ENCODE peak calls at places on chromosomes 4 and X, in four cellular contexts. One of them, this sample, is unnamed.

GRCh38 chr4:32094987-32095386 is 1374.8 kb downstream of the PCDH7 start:
- DNase-seq in stimulated activated CD8-positive, alpha-beta memory T cell treated with anti-CD3 and anti-CD28 coated beads, Interleukin-4, amount 100 ng/mL, for 48 hours: no peak
- DNase-seq in neural progenitor cell: no peak
- DNase-seq in fibroblast of pulmonary artery: no peak
- DNase-seq in this sample: no peak

GRCh38 chr4:163701915-163702314 is 207.4 kb downstream of the TMA16 start:
- DNase-seq in stimulated activated CD8-positive, alpha-beta memory T cell treated with anti-CD3 and anti-CD28 coated beads, Interleukin-4, amount 100 ng/mL, for 48 hours: no peak
- DNase-seq in neural progenitor cell: no peak
- DNase-seq in fibroblast of pulmonary artery: no peak
- DNase-seq in this sample: no peak

GRCh38 chr4:98970386-98970785 is 25.1 kb upstream of the METAP1 start:
- DNase-seq in stimulated activated CD8-positive, alpha-beta memory T cell treated with anti-CD3 and anti-CD28 coated beads, Interleukin-4, amount 100 ng/mL, for 48 hours: no peak
- DNase-seq in neural progenitor cell: no peak
- DNase-seq in fibroblast of pulmonary artery: no peak
- DNase-seq in this sample: no peak

GRCh38 chr4:165991325-165992180 is 118.5 kb downstream of the TLL1 start:
- DNase-seq in stimulated activated CD8-positive, alpha-beta memory T cell treated with anti-CD3 and anti-CD28 coated beads, Interleukin-4, amount 100 ng/mL, for 48 hours: no peak
- DNase-seq in neural progenitor cell: no peak
- DNase-seq in fibroblast of pulmonary artery: peak
- DNase-seq in this sample: no peak

GRCh38 chrX:99271641-99272040 is 1138.4 kb downstream of the PCDH19 start:
- DNase-seq in stimulated activated CD8-positive, alpha-beta memory T cell treated with anti-CD3 and anti-CD28 coated beads, Interleukin-4, amount 100 ng/mL, for 48 hours: no peak
- DNase-seq in neural progenitor cell: no peak
- DNase-seq in fibroblast of pulmonary artery: no peak
- DNase-seq in this sample: no peak

GRCh38 chr4:97003715-97004114 is 1139.6 kb downstream of the STPG2 start:
- DNase-seq in stimulated activated CD8-positive, alpha-beta memory T cell treated with anti-CD3 and anti-CD28 coated beads, Interleukin-4, amount 100 ng/mL, for 48 hours: no peak
- DNase-seq in neural progenitor cell: no peak
- DNase-seq in fibroblast of pulmonary artery: no peak
- DNase-seq in this sample: no peak

GRCh38 chr4:155582031-155582430 is 84.6 kb upstream of the GUCY1A1 start:
- DNase-seq in stimulated activated CD8-positive, alpha-beta memory T cell treated with anti-CD3 and anti-CD28 coated beads, Interleukin-4, amount 100 ng/mL, for 48 hours: no peak
- DNase-seq in neural progenitor cell: no peak
- DNase-seq in fibroblast of pulmonary artery: no peak
- DNase-seq in this sample: no peak

GRCh38 chrX:16946971-16947562 is 609 bp downstream of the REPS2 start:
- DNase-seq in stimulated activated CD8-positive, alpha-beta memory T cell treated with anti-CD3 and anti-CD28 coated beads, Interleukin-4, amount 100 ng/mL, for 48 hours: peak
- DNase-seq in neural progenitor cell: peak
- DNase-seq in fibroblast of pulmonary artery: no peak
- DNase-seq in this sample: peak

This sample was measured in H7.